ENCODE peak calls at places on chromosomes 12 and 14, in eight cellular contexts. One of them, this sample, is unnamed.

GRCh38 chr14:75972729-75973480 is 8.9 kb downstream of the TGFB3 start:
- DNase-seq in dorsolateral prefrontal cortex: no peak
- DNase-seq in Right ventricle myocardium superior: no peak
- DNase-seq in AG10803: no peak
- DNase-seq in ELR: no peak
- DNase-seq in neural crest cell: no peak
- DNase-seq in stomach: no peak
- DNase-seq in AG04450: no peak
- DNase-seq in this sample: no peak

GRCh38 chr14:32370720-32371119 is 41.6 kb downstream of the AKAP6 start:
- DNase-seq in dorsolateral prefrontal cortex: no peak
- DNase-seq in Right ventricle myocardium superior: no peak
- DNase-seq in AG10803: peak
- DNase-seq in ELR: peak
- DNase-seq in neural crest cell: no peak
- DNase-seq in stomach: no peak
- DNase-seq in AG04450: peak
- DNase-seq in this sample: no peak

GRCh38 chr12:12523229-12523628 is 39.4 kb downstream of the DUSP16 start:
- DNase-seq in dorsolateral prefrontal cortex: no peak
- DNase-seq in Right ventricle myocardium superior: no peak
- DNase-seq in AG10803: no peak
- DNase-seq in ELR: no peak
- DNase-seq in neural crest cell: no peak
- DNase-seq in stomach: no peak
- DNase-seq in AG04450: no peak
- DNase-seq in this sample: no peak

GRCh38 chr12:47281667-47282171 is 202.0 kb upstream of the AMIGO2 start:
- DNase-seq in dorsolateral prefrontal cortex: no peak
- DNase-seq in Right ventricle myocardium superior: no peak
- DNase-seq in AG10803: no peak
- DNase-seq in ELR: peak
- DNase-seq in neural crest cell: no peak
- DNase-seq in stomach: no peak
- DNase-seq in AG04450: no peak
- DNase-seq in this sample: no peak

GRCh38 chr14:67440513-67440912 is 28.5 kb upstream of the PLEK2 start:
- DNase-seq in dorsolateral prefrontal cortex: no peak
- DNase-seq in Right ventricle myocardium superior: no peak
- DNase-seq in AG10803: no peak
- DNase-seq in ELR: no peak
- DNase-seq in neural crest cell: no peak
- DNase-seq in stomach: no peak
- DNase-seq in AG04450: no peak
- DNase-seq in this sample: no peak

GRCh38 chr14:73613419-73613963 is 1.2 kb downstream of the ACOT6 start:
- DNase-seq in dorsolateral prefrontal cortex: no peak
- DNase-seq in Right ventricle myocardium superior: no peak
- DNase-seq in AG10803: no peak
- DNase-seq in ELR: no peak
- DNase-seq in neural crest cell: no peak
- DNase-seq in stomach: no peak
- DNase-seq in AG04450: no peak
- DNase-seq in this sample: no peak

GRCh38 chr14:64012720-64013119 is 159.9 kb downstream of the SYNE2 start:
- DNase-seq in dorsolateral prefrontal cortex: no peak
- DNase-seq in Right ventricle myocardium superior: no peak
- DNase-seq in AG10803: no peak
- DNase-seq in ELR: no peak
- DNase-seq in neural crest cell: no peak
- DNase-seq in stomach: no peak
- DNase-seq in AG04450: no peak
- DNase-seq in this sample: no peak

GRCh38 chr14:75482366-75482765 is 39.9 kb upstream of the BATF start:
- DNase-seq in dorsolateral prefrontal cortex: no peak
- DNase-seq in Right ventricle myocardium superior: no peak
- DNase-seq in AG10803: no peak
- DNase-seq in ELR: no peak
- DNase-seq in neural crest cell: no peak
- DNase-seq in stomach: no peak
- DNase-seq in AG04450: no peak
- DNase-seq in this sample: no peak

GRCh38 chr12:100190013-100190394 is 10.6 kb upstream of the ACTR6 start:
- DNase-seq in dorsolateral prefrontal cortex: no peak
- DNase-seq in Right ventricle myocardium superior: no peak
- DNase-seq in AG10803: no peak
- DNase-seq in ELR: no peak
- DNase-seq in neural crest cell: no peak
- DNase-seq in stomach: no peak
- DNase-seq in AG04450: no peak
- DNase-seq in this sample: no peak

GRCh38 chr14:40674503-40674902 is 932.2 kb upstream of the LRFN5 start:
- DNase-seq in dorsolateral prefrontal cortex: no peak
- DNase-seq in Right ventricle myocardium superior: no peak
- DNase-seq in AG10803: no peak
- DNase-seq in ELR: no peak
- DNase-seq in neural crest cell: no peak
- DNase-seq in stomach: no peak
- DNase-seq in AG04450: no peak
- DNase-seq in this sample: no peak

GRCh38 chr14:26276757-26277156 is 321.1 kb downstream of the NOVA1 start:
- DNase-seq in dorsolateral prefrontal cortex: no peak
- DNase-seq in Right ventricle myocardium superior: no peak
- DNase-seq in AG10803: no peak
- DNase-seq in ELR: no peak
- DNase-seq in neural crest cell: peak
- DNase-seq in stomach: no peak
- DNase-seq in AG04450: no peak
- DNase-seq in this sample: no peak

GRCh38 chr14:71776463-71777359 is 155.5 kb upstream of the RGS6 start:
- DNase-seq in dorsolateral prefrontal cortex: no peak
- DNase-seq in Right ventricle myocardium superior: no peak
- DNase-seq in AG10803: peak
- DNase-seq in ELR: no peak
- DNase-seq in neural crest cell: no peak
- DNase-seq in stomach: no peak
- DNase-seq in AG04450: no peak
- DNase-seq in this sample: no peak

GRCh38 chr12:110307372-110307771 is 26.3 kb downstream of the ATP2A2 start:
- DNase-seq in dorsolateral prefrontal cortex: no peak
- DNase-seq in Right ventricle myocardium superior: no peak
- DNase-seq in AG10803: no peak
- DNase-seq in ELR: peak
- DNase-seq in neural crest cell: no peak
- DNase-seq in stomach: no peak
- DNase-seq in AG04450: no peak
- DNase-seq in this sample: no peak

GRCh38 chr12:70292017-70292776 is 49.0 kb downstream of the CNOT2 start:
- DNase-seq in dorsolateral prefrontal cortex: no peak
- DNase-seq in Right ventricle myocardium superior: no peak
- DNase-seq in AG10803: no peak
- DNase-seq in ELR: no peak
- DNase-seq in neural crest cell: no peak
- DNase-seq in stomach: no peak
- DNase-seq in AG04450: no peak
- DNase-seq in this sample: no peak

GRCh38 chr12:32505067-32505466 is 105.7 kb downstream of the FGD4 start:
- DNase-seq in dorsolateral prefrontal cortex: no peak
- DNase-seq in Right ventricle myocardium superior: no peak
- DNase-seq in AG10803: no peak
- DNase-seq in ELR: no peak
- DNase-seq in neural crest cell: no peak
- DNase-seq in stomach: no peak
- DNase-seq in AG04450: no peak
- DNase-seq in this sample: no peak

GRCh38 chr12:131287015-131287937 is 333.6 kb downstream of the ADGRD1 start:
- DNase-seq in dorsolateral prefrontal cortex: peak
- DNase-seq in Right ventricle myocardium superior: no peak
- DNase-seq in AG10803: no peak
- DNase-seq in ELR: no peak
- DNase-seq in neural crest cell: no peak
- DNase-seq in stomach: no peak
- DNase-seq in AG04450: no peak
- DNase-seq in this sample: peak

GRCh38 chr14:59474172-59474571 is 9.0 kb upstream of the GPR135 start:
- DNase-seq in dorsolateral prefrontal cortex: no peak
- DNase-seq in Right ventricle myocardium superior: no peak
- DNase-seq in AG10803: peak
- DNase-seq in ELR: peak
- DNase-seq in neural crest cell: no peak
- DNase-seq in stomach: no peak
- DNase-seq in AG04450: no peak
- DNase-seq in this sample: no peak